ENCODE peak calls at places on chromosomes 7 and 10, in four cellular contexts. W, A, C and V are unnamed samples.

GRCh38 chr7:52463341-52463740 is 572.1 kb upstream of the POM121L12 start:
- DNase-seq in W (no peak), A (no peak), C (no peak), V (no peak)

GRCh38 chr10:117533507-117534281 is 8.9 kb upstream of the EMX2 start:
- DNase-seq in W (no peak), A (no peak), C (no peak), V (no peak)

GRCh38 chr10:6148251-6148691 is 54.5 kb upstream of the PFKFB3 start:
- DNase-seq in W (peak; percentile 56), A (no peak), C (no peak), V (peak; percentile 40)

GRCh38 chr10:112373912-112374338 is at the start of gene ACSL5:
- DNase-seq in W (no peak), A (no peak), C (no peak), V (no peak)

GRCh38 chr10:78267598-78267997 is 233.9 kb downstream of the RPS24 start:
- DNase-seq in W (no peak), A (no peak), C (no peak), V (no peak)

GRCh38 chr7:3436746-3437145 is 135.7 kb downstream of the SDK1 start:
- DNase-seq in W (no peak), A (no peak), C (no peak), V (no peak)

GRCh38 chr10:26837139-26837538 is 23.6 kb downstream of the ABI1 start:
- DNase-seq in W (no peak), A (no peak), C (no peak), V (no peak)

GRCh38 chr7:70647801-70648491 is 484.0 kb upstream of the GALNT17 start:
- DNase-seq in W (no peak), A (no peak), C (no peak), V (peak; percentile 14)

GRCh38 chr10:13162013-13162364 is 631 bp downstream of the MCM10 start:
- DNase-seq in W (no peak), A (no peak), C (no peak), V (no peak)

GRCh38 chr10:13160934-13161266 is 458 bp upstream of the MCM10 start:
- DNase-seq in W (no peak), A (no peak), C (no peak), V (no peak)

GRCh38 chr10:13158401-13158800 is 3.0 kb upstream of the MCM10 start:
- DNase-seq in W (no peak), A (peak; percentile 37), C (no peak), V (no peak)

GRCh38 chr10:13163859-13164258 is 2.5 kb downstream of the MCM10 start:
- DNase-seq in W (no peak), A (no peak), C (no peak), V (no peak)

DNA sequence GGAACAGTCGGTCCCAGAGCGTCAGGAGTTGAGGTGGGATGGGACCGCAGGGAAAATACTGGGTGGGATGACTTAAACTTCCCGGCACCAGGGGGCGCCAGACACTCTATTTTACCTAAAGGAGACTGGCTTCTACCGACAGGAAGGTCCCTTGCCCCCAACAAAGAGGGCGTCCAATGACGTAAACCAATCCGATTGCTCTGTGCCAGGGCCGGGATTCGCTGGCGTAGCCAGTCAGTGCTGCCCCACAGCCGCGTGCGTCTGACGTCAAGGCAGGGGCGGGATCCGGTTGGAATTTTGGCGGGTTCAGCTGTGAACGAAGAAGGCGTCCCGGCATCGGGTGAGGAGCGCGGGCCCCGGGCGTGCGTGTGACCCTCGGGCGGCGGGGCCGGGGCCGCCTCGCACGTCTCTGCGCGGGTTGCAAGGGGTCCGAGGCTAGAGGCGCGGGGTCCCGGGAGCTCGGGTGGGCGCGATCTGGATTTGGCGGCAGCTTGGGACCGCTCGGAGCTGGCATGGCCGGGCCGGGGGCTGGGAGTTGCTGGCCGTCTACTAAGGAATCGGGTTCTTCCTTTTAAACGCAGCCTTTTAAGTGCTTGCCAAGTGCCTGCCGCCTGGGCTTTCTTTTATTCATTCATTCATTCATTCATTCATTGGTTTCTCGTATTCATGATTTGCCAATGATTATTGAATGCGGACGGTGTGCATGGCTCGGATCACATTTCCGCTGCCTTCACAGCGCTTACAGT is at the start of gene MCM10:
- DNase-seq in W (peak; percentile 98), A (peak; percentile 99), C (peak; percentile 99), V (peak; percentile 99)
- TF ChIP-seq CTCF in W (peak; percentile 90), A (peak; percentile 96), C (peak; percentile 80), V (peak; percentile 95)

DNA sequence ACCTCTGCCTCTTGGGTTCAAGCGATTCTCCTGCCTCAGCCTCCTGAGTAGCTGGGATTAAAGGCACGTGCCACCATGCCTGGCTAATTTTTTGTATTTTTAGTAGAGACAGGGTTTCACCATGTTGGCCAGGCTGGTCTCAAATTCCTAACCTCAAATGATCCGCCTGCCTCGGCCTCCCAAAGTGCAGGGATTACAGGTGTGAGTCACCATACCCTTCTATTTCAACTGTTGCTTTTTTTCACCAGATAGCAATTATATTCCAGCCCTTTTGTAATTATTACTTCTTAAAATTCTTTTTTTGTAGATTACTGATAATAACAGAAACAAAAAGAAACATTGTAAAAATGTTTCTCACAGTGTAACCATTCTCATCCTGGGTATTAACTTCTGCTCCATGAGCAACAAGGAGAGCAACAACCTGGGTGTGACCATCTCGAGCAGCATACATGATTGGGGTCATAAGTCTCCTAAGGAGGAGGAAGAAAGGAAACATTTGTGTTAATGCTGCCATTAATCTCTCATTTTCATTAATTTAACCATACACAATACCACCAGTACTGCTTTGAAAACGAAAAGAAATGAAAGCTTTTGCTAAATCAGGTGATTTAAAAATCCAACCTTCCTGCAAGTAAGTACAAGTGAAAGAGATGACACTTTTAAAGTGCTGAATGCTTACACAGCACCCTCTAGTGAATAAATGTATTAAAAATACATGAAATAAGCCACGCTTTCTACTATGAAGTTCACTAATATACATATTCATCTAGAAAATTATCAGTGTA is 41.8 kb downstream of the ASZ1 start:
- DNase-seq in W (no peak), A (no peak), C (no peak), V (no peak)
- TF ChIP-seq CTCF in W (peak; percentile 27), A (no peak), C (peak; percentile 43), V (peak; percentile 35)

DNA sequence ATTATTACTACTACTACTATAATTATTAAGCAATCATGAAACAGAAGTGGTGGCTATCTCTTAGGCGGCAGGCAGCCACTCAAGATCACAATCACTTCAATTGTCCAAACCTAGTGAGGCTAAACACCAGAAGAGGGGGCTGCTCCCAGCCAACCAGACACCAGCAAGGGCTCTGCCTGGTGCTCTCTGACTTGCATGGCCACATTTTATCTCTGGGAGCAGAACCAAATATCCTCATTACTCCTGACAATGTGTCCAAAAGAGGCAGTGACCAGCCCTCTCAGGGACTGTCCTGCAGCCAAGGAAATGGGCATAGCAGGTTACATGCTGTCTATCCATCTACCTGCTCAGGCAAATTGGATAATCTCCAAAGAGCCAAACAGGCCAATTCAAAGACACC is 187.4 kb upstream of the PDE1C start:
- DNase-seq in W (no peak), A (no peak), C (no peak), V (no peak)
- TF ChIP-seq CTCF in W (no peak), A (no peak), C (no peak), V (no peak)

GRCh38 chr10:125929613-125930012 is 33.2 kb downstream of the FANK1 start:
- DNase-seq in W (no peak), A (no peak), C (no peak), V (no peak)

GRCh38 chr10:125928928-125929585 is 32.7 kb downstream of the FANK1 start:
- DNase-seq in W (no peak), A (no peak), C (no peak), V (no peak)

GRCh38 chr10:125925244-125925834 is 29.0 kb downstream of the FANK1 start:
- DNase-seq in W (no peak), A (no peak), C (no peak), V (peak; percentile 28)

DNA sequence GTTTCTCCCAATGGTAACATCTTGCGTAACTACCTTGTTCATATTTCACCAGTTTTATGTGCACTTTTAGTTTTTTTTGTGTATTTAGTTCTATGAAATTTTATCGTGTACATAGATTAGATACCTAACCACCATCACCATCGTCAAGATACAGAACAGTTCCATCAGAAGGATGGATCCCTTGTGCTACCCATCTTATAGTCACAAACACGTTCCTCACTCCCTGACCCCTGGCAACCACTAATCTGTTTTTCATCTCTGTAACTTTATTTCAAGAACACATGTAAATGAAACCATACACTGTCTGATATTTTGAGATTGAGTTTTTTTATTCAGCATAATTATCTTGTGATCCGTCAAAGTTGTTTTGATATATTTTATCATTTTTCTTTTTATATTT is 29.9 kb downstream of the FANK1 start:
- DNase-seq in W (no peak), A (no peak), C (no peak), V (no peak)
- TF ChIP-seq CTCF in W (no peak), A (no peak), C (no peak), V (no peak)

GRCh38 chr10:127535802-127536515 is 13.2 kb upstream of the NPS start:
- DNase-seq in W (no peak), A (no peak), C (no peak), V (no peak)

GRCh38 chr10:127534074-127534473 is 15.0 kb upstream of the NPS start:
- DNase-seq in W (no peak), A (no peak), C (no peak), V (no peak)

GRCh38 chr10:127537924-127538323 is 11.2 kb upstream of the NPS start:
- DNase-seq in W (no peak), A (no peak), C (no peak), V (no peak)

GRCh38 chr10:127534511-127534910 is 14.6 kb upstream of the NPS start:
- DNase-seq in W (no peak), A (no peak), C (no peak), V (no peak)

GRCh38 chr10:127536972-127537760 is 11.9 kb upstream of the NPS start:
- DNase-seq in W (no peak), A (no peak), C (no peak), V (no peak)
- TF ChIP-seq CTCF in W (no peak), A (no peak), C (no peak), V (no peak)

GRCh38 chr7:2099036-2099957 is 133.4 kb downstream of the MAD1L1 start:
- DNase-seq in W (no peak), A (peak; percentile 44), C (no peak), V (no peak)
- TF ChIP-seq CTCF in W (no peak), A (no peak), C (no peak), V (no peak)

DNA sequence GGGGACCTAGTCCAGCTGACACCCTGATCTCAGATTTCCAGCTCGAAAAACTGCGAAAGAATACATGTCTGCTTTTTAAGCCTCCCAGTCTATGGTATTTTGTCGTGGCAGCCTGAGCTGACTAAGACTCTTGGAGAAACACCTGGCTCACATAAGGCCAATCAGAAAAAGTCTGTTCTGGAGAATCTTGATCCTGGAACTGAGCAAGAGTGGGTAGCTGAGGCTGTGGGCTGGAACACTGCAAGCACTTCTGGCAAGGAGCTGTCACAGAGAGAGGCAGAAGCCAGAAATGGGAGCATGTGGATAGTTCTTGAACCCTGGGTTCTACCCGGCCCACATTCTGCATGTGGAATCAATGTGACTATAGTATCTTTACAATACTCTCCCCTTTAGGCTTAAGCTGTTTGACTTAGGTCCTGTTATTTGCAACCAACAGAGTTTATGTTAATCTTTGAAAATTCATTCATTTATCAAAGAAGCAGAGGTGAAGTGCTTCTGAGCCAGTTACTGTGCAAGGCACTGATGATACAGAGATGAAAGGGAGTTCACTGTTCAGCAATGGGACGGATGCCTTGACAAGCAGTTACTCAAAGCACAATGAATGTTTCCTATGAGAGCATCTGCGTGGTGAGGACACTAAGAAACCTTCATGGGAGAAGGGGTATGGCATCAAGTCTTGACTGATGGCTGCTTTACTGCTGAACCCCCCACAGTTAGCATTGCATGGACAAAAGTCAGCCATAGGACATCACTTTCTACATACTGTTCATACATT is 4.4 kb upstream of the C10orf90 start:
- DNase-seq in W (no peak), A (no peak), C (no peak), V (no peak)
- TF ChIP-seq CTCF in W (no peak), A (no peak), C (no peak), V (no peak)

GRCh38 chr10:49528977-49529506 is 9.9 kb downstream of the ERCC6 start:
- DNase-seq in W (no peak), A (no peak), C (no peak), V (no peak)
- TF ChIP-seq CTCF in W (no peak), A (no peak), C (no peak), V (no peak)